ENCODE peak calls at places on chromosomes 3 and 15, in four cellular contexts. Y, S, C and F are unnamed samples.

GRCh38 chr15:65612949-65613348 is 2.0 kb upstream of the INTS14 start:
- DNase-seq in Y (no peak), S (no peak), C (no peak), F (no peak)

GRCh38 chr3:45923755-45924154 is 19.5 kb upstream of the CXCR6 start:
- DNase-seq in Y (peak; percentile 81), S (no peak), C (no peak), F (no peak)

GRCh38 chr3:170033489-170033888 is 4.3 kb upstream of the GPR160 start:
- DNase-seq in S (no peak), C (no peak), Y (no peak), F (peak; percentile 52)

GRCh38 chr3:87287025-87287424 is 10.6 kb upstream of the POU1F1 start:
- DNase-seq in C (no peak), S (no peak), Y (peak; percentile 53), F (no peak)

GRCh38 chr15:60483042-60483441 is 4.1 kb upstream of the ICE2 start:
- DNase-seq in S (no peak), C (no peak), Y (no peak), F (no peak)

GRCh38 chr3:152729906-152730305 is 105.0 kb upstream of the P2RY1 start:
- DNase-seq in C (no peak), S (no peak), Y (no peak), F (no peak)

GRCh38 chr3:138136208-138136607 is 4.0 kb upstream of the A4GNT start:
- DNase-seq in C (no peak), S (no peak), Y (no peak), F (no peak)

GRCh38 chr15:65532738-65533051 is 2.4 kb downstream of the HACD3 start:
- DNase-seq in S (no peak), Y (peak; percentile 88), C (no peak), F (no peak)

GRCh38 chr15:60620707-60621106 is 141.8 kb upstream of the ICE2 start:
- DNase-seq in C (peak; percentile 72), S (peak; percentile 74), Y (peak; percentile 61), F (peak; percentile 44)

GRCh38 chr15:31472636-31473383 is 146.2 kb downstream of the KLF13 start:
- DNase-seq in C (peak; percentile 24), Y (peak; percentile 64), S (no peak), F (no peak)

GRCh38 chr3:16452265-16452664 is 61.2 kb downstream of the RFTN1 start:
- DNase-seq in C (no peak), Y (peak; percentile 80), S (no peak), F (no peak)

GRCh38 chr3:10550705-10551104 is 45.3 kb upstream of the ATP2B2 start:
- DNase-seq in Y (no peak), S (peak; percentile 20), C (peak; percentile 24), F (no peak)

GRCh38 chr3:194565597-194566190 is 67.5 kb downstream of the TMEM44 start:
- DNase-seq in S (no peak), C (no peak), Y (peak; percentile 76), F (no peak)

GRCh38 chr3:152096280-152096679 is 172.4 kb upstream of the MBNL1 start:
- DNase-seq in Y (no peak), S (no peak), C (no peak), F (no peak)

GRCh38 chr3:195559723-195560409 is 16.7 kb upstream of the PPP1R2 start:
- DNase-seq in S (no peak), Y (no peak), C (no peak), F (peak; percentile 40)

GRCh38 chr15:85625856-85626255 is 168.9 kb downstream of the KLHL25 start:
- DNase-seq in C (no peak), Y (peak; percentile 96), S (no peak), F (no peak)

GRCh38 chr3:149536429-149536828 is 61.9 kb downstream of the TM4SF4 start:
- DNase-seq in S (peak; percentile 63), C (peak; percentile 71), Y (no peak), F (peak; percentile 83)

GRCh38 chr3:129528589-129529100 is at the start of gene RHO:
- DNase-seq in Y (no peak), C (no peak), S (no peak), F (no peak)

GRCh38 chr3:174002543-174002942 is 605.0 kb downstream of the NLGN1 start:
- DNase-seq in Y (no peak), C (no peak), S (no peak), F (peak; percentile 31)

GRCh38 chr3:197532388-197532787 is 23.4 kb downstream of the BDH1 start:
- DNase-seq in S (no peak), C (no peak), Y (no peak), F (no peak)

GRCh38 chr3:42688487-42689420 is 3.4 kb downstream of the KLHL40 start:
- DNase-seq in Y (no peak), C (no peak), S (no peak), F (no peak)

GRCh38 chr3:144362126-144362525 is 390.5 kb downstream of the DIPK2A start:
- DNase-seq in S (no peak), Y (no peak), C (no peak), F (no peak)

GRCh38 chr3:37862712-37863551 is 1.3 kb downstream of the CTDSPL start:
- DNase-seq in Y (peak; percentile 75), S (peak; percentile 49), C (peak; percentile 41), F (peak; percentile 57)

GRCh38 chr3:153621988-153622387 is 460.0 kb downstream of the RAP2B start:
- DNase-seq in S (no peak), C (no peak), Y (no peak), F (no peak)

GRCh38 chr15:51782357-51782896 is 31.0 kb downstream of the TMOD2 start:
- DNase-seq in C (no peak), Y (no peak), S (no peak), F (peak; percentile 48)

GRCh38 chr3:185976977-185977678 is 39.3 kb upstream of the TRA2B start:
- DNase-seq in Y (peak; percentile 64), S (peak; percentile 93), C (peak; percentile 79), F (peak; percentile 75)

GRCh38 chr3:8458711-8459110 is 42.9 kb upstream of the LMCD1 start:
- DNase-seq in C (no peak), S (no peak), Y (peak; percentile 95), F (no peak)

GRCh38 chr15:88543065-88543776 is 3.3 kb downstream of the DET1 start:
- DNase-seq in S (no peak), C (no peak), Y (peak; percentile 37), F (peak; percentile 78)

GRCh38 chr15:88542342-88542733 is 4.1 kb downstream of the DET1 start:
- DNase-seq in S (no peak), C (no peak), Y (no peak), F (no peak)

GRCh38 chr15:88541709-88542341 is 4.7 kb downstream of the DET1 start:
- DNase-seq in S (no peak), C (no peak), Y (no peak), F (no peak)

DNA sequence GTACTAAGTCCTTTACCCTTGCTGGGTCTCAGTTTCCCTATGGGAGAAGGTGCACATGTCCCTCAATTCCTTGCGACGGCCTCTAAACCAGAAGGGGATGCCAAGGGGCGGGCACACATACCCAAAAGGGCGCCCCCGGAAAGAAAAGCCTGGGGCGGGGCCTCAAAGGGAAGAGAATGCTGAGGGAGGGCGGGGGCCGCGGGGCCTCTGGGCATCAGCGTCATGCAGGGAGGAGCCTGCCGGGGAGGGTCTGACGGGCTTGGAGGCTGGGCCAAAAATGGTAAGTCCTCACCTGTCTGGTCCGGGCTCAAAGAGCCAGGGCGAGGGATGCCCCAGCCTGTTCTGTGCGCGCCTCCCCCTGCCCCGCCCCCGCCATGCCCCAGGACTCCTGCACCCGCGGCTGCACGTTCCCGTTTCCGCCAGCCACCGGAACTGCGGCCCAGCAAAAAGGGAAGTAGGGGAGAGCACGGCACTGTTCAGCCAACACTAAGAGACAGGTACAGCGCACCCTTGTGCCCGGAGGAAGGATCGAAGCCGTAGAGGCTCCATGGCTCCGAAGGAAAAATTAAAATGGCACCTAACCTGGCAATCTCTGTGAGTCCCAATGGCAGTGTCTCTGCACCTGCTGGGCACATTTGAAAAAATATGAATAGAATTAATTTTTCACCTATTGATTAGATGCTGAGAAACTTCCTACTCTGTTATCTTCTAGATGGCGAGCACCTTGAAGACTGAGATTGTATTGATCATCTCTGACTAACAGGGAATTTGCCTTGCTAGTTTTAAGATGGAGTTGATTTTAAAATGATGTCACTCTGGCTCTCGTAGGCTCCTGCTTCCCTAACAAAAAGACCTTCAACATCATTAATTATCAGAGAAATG is at the start of gene DET1:
- DNase-seq in C (peak; percentile 99), Y (peak; percentile 94), S (peak; percentile 89), F (peak; percentile 99)
- H3K23ac ChIP-seq in C (no peak within 1 kb of the TSS), Y (peak within 1 kb of the TSS; percentile 100), S (no peak within 1 kb of the TSS), F (no peak within 1 kb of the TSS)

GRCh38 chr15:99547474-99547873 is 18.3 kb upstream of the MEF2A start:
- DNase-seq in Y (no peak), C (no peak), S (no peak), F (no peak)

GRCh38 chr15:99542828-99543227 is 23.0 kb upstream of the MEF2A start:
- DNase-seq in Y (peak; percentile 58), C (no peak), S (no peak), F (no peak)

GRCh38 chr15:99546436-99547100 is 19.2 kb upstream of the MEF2A start:
- DNase-seq in S (no peak), C (no peak), Y (no peak), F (no peak)

GRCh38 chr15:99550077-99550476 is 15.7 kb upstream of the MEF2A start:
- DNase-seq in C (no peak), S (no peak), Y (no peak), F (no peak)

GRCh38 chr15:99545605-99546004 is 20.2 kb upstream of the MEF2A start:
- DNase-seq in S (no peak), Y (no peak), C (no peak), F (no peak)
- H3K56ac ChIP-seq in S (no peak overlapping the region), Y (no peak overlapping the region), C (no peak overlapping the region), F (no peak overlapping the region)

GRCh38 chr3:150736316-150736719 is 26.7 kb downstream of the SIAH2 start:
- DNase-seq in C (peak; percentile 65), S (no peak), Y (no peak), F (peak; percentile 92)

GRCh38 chr3:150738688-150739087 is 24.3 kb downstream of the SIAH2 start:
- DNase-seq in S (no peak), C (no peak), Y (no peak), F (no peak)

GRCh38 chr3:150739200-150739863 is 23.6 kb downstream of the SIAH2 start:
- DNase-seq in C (no peak), Y (no peak), S (no peak), F (no peak)

GRCh38 chr3:150737874-150738679 is 24.9 kb downstream of the SIAH2 start:
- DNase-seq in Y (peak; percentile 48), C (peak; percentile 57), S (no peak), F (peak; percentile 95)

GRCh38 chr3:150736903-150737832 is 25.8 kb downstream of the SIAH2 start:
- DNase-seq in S (no peak), C (no peak), Y (no peak), F (peak; percentile 47)
- H3K9ac ChIP-seq in S (no peak overlapping the region), C (no peak overlapping the region), Y (no peak overlapping the region), F (no peak overlapping the region)

DNA sequence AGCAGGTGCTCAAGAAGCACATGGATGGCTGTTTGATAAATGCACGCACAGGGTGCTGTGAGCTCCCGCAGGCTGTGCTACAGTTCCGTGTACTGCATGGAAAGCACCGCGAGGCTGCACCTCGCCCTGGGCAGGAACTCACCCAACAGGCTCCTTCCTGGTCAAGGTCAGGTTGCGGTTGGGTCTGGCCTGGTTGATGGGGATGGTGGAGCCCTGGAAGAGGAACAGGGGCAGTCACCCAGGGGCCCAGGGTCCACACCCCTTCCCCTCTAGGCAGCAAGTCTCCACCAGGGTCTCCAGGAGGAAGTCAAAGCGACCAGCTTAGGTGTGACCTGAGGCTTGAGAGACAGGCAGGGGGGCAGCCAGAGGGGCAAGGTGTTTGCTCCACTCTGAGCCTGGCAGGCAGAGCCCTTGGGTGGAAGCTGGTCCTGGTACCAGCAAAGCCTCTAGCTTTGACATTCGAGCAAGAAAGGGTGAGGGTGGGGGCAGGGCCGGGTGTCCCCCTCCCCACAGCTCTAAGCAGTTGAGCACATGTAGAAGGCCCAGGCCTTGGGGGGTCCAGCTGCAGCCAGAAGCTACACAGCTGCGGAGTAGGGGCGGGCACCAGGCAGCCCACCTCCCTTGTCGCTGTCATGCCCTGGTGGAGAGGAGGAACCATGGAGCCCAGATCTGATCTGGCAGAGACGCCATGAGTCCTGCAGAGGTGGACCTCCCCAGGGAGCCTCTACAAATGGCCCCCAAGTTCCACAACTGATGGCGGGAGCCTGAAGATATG is 46.3 kb upstream of the SLC41A3 start:
- DNase-seq in Y (no peak), C (no peak), S (peak; percentile 38), F (no peak)
- H3K23ac ChIP-seq in Y (no peak overlapping the region), C (no peak overlapping the region), S (no peak overlapping the region), F (no peak overlapping the region)